ENCODE peak calls at places on chromosome 17, in six cellular contexts. S is cardiac muscle cell; A is ELR; T is stimulated activated CD8-positive, alpha-beta memory T cell treated with anti-CD3 and anti-CD28 coated beads, Interleukin-15, amount 100 ng/mL, for 1 hour; I is cardiac septum; D is lower lobe of right lung. M is an unnamed sample.

GRCh38 chr17:10062757-10063385 is 135.5 kb downstream of the GAS7 start:
- DNase-seq in S (no peak), A (no peak), T (no peak), I (peak; percentile 76), D (no peak), M (no peak)

GRCh38 chr17:7767425-7768021 is 50.0 kb downstream of the DNAH2 start:
- DNase-seq in S (peak; percentile 94), A (no peak), T (no peak), I (no peak), D (no peak), M (no peak)

GRCh38 chr17:7922499-7923289 is 6.6 kb upstream of the RNF227 start:
- DNase-seq in S (peak; percentile 93), A (peak; percentile 68), T (peak; percentile 71), I (peak; percentile 92), D (peak; percentile 90), M (peak; percentile 48)

GRCh38 chr17:7476474-7476873 is 3.0 kb downstream of the ZBTB4 start:
- DNase-seq in S (no peak), A (peak; percentile 87), T (no peak), I (no peak), D (no peak), M (no peak)

GRCh38 chr17:38693700-38694329 is 11.3 kb upstream of the MLLT6 start:
- DNase-seq in S (peak; percentile 97), A (no peak), T (no peak), I (peak; percentile 92), D (peak; percentile 61), M (no peak)

GRCh38 chr17:53264730-53265129 is 558.0 kb upstream of the KIF2B start:
- DNase-seq in S (no peak), A (no peak), T (no peak), I (no peak), D (no peak), M (no peak)

GRCh38 chr17:70868134-70868533 is 698.8 kb downstream of the KCNJ2 start:
- DNase-seq in S (no peak), A (no peak), T (no peak), I (no peak), D (no peak), M (no peak)

GRCh38 chr17:79798296-79799173 is 1.7 kb upstream of the CBX8 start:
- DNase-seq in S (no peak), A (no peak), T (no peak), I (no peak), D (no peak), M (no peak)

GRCh38 chr17:6799738-6800137 is 23.7 kb downstream of the FBXO39 start:
- DNase-seq in S (no peak), A (no peak), T (no peak), I (no peak), D (no peak), M (no peak)

GRCh38 chr17:28570716-28571254 is 539 bp downstream of the PIGS start:
- DNase-seq in S (no peak), A (peak; percentile 52), T (no peak), I (no peak), D (peak; percentile 54), M (peak; percentile 46)

GRCh38 chr17:2138318-2138717 is 83.4 kb downstream of the HIC1 start:
- DNase-seq in S (no peak), A (peak; percentile 34), T (no peak), I (no peak), D (peak; percentile 51), M (peak; percentile 7)

GRCh38 chr17:18158022-18158600 is 25.5 kb upstream of the ALKBH5 start:
- DNase-seq in S (peak; percentile 96), A (peak; percentile 87), T (peak; percentile 92), I (peak; percentile 98), D (peak; percentile 99), M (peak; percentile 73)

GRCh38 chr17:44004077-44004760 is at the start of gene NAGS:
- DNase-seq in S (no peak), A (no peak), T (no peak), I (no peak), D (peak; percentile 67), M (no peak)

GRCh38 chr17:37100231-37100630 is 151.5 kb downstream of the AATF start:
- DNase-seq in S (peak; percentile 17), A (no peak), T (no peak), I (no peak), D (no peak), M (no peak)

GRCh38 chr17:59838196-59838911 is 54.4 kb downstream of the TUBD1 start:
- DNase-seq in S (peak; percentile 68), A (no peak), T (no peak), I (no peak), D (no peak), M (peak; percentile 85)

GRCh38 chr17:77901476-77901875 is 57.0 kb upstream of the TNRC6C start:
- DNase-seq in S (no peak), A (no peak), T (no peak), I (no peak), D (no peak), M (no peak)

GRCh38 chr17:44922746-44923470 is 7.6 kb upstream of the GFAP start:
- DNase-seq in S (no peak), A (no peak), T (no peak), I (peak; percentile 35), D (peak; percentile 36), M (no peak)

GRCh38 chr17:50114401-50114800 is 15.6 kb downstream of the SAMD14 start:
- DNase-seq in S (no peak), A (no peak), T (no peak), I (no peak), D (no peak), M (no peak)

GRCh38 chr17:48718781-48719641 is 3.3 kb downstream of the PRAC1 start:
- DNase-seq in S (no peak), A (no peak), T (no peak), I (peak; percentile 63), D (no peak), M (peak; percentile 13)

GRCh38 chr17:58309918-58310259 is 18.7 kb downstream of the TSPOAP1 start:
- DNase-seq in S (no peak), A (no peak), T (no peak), I (no peak), D (no peak), M (no peak)

GRCh38 chr17:48546924-48547838 is 2.3 kb upstream of the HOXB2 start:
- DNase-seq in S (peak; percentile 46), A (no peak), T (no peak), I (peak; percentile 43), D (no peak), M (no peak)

GRCh38 chr17:16516594-16517018 is 24.6 kb upstream of the LRRC75A start:
- DNase-seq in S (peak; percentile 74), A (peak; percentile 79), T (no peak), I (no peak), D (no peak), M (peak; percentile 41)

GRCh38 chr17:3914319-3914685 is 2.0 kb downstream of the P2RX1 start:
- DNase-seq in S (no peak), A (no peak), T (no peak), I (no peak), D (no peak), M (no peak)

GRCh38 chr17:2449486-2449885 is 48.6 kb upstream of the MNT start:
- DNase-seq in S (no peak), A (no peak), T (no peak), I (no peak), D (no peak), M (no peak)

GRCh38 chr17:67026341-67026740 is 18.0 kb upstream of the CACNG1 start:
- DNase-seq in S (peak; percentile 2), A (no peak), T (no peak), I (no peak), D (no peak), M (no peak)

GRCh38 chr17:15307686-15308085 is 33.7 kb downstream of the TEKT3 start:
- DNase-seq in S (peak; percentile 29), A (no peak), T (no peak), I (no peak), D (no peak), M (no peak)